ENCODE peak calls at places on chromosomes 6 and 20, in nine cellular contexts. A is endothelial cell of umbilical vein, L is IMR-90, B is ovary, H is heart left ventricle, V is A549, S is Peyer's patch, F is sigmoid colon, U is tibial nerve. O is an unnamed sample.

GRCh38 chr6:5126214-5126613 is 41.1 kb downstream of the PPP1R3G start:
- DNase-seq in A (no peak), L (peak), B (no peak), H (no peak), V (no peak), S (no peak), F (no peak), U (no peak), O (no peak)

GRCh38 chr6:27078734-27079357 is 168.7 kb upstream of the PRSS16 start:
- DNase-seq in A (peak), L (peak), B (peak), H (no peak), V (peak), S (peak), F (no peak), U (peak), O (peak)

GRCh38 chr6:114989279-114989964 is 646.6 kb upstream of the HS3ST5 start:
- DNase-seq in A (no peak), L (no peak), B (no peak), H (no peak), V (no peak), S (no peak), F (no peak), U (no peak), O (no peak)

GRCh38 chr6:836276-836853 is 143.4 kb upstream of the EXOC2 start:
- DNase-seq in A (no peak), L (no peak), B (no peak), H (no peak), V (peak), S (no peak), F (no peak), U (no peak), O (no peak)

GRCh38 chr6:97841763-97842162 is 558.7 kb upstream of the MMS22L start:
- DNase-seq in A (no peak), L (no peak), B (no peak), H (no peak), V (no peak), S (no peak), F (no peak), U (no peak), O (no peak)

GRCh38 chr20:49340161-49340966 is 62.5 kb upstream of the ZNFX1 start:
- DNase-seq in A (no peak), L (no peak), B (no peak), H (no peak), V (no peak), S (no peak), F (peak), U (no peak), O (no peak)

GRCh38 chr20:40821438-40821837 is 132.4 kb upstream of the MAFB start:
- DNase-seq in A (no peak), L (no peak), B (no peak), H (no peak), V (no peak), S (no peak), F (no peak), U (no peak), O (no peak)

GRCh38 chr6:158358450-158359077 is 46.3 kb downstream of the TULP4 start:
- DNase-seq in A (no peak), L (no peak), B (no peak), H (no peak), V (no peak), S (no peak), F (no peak), U (no peak), O (no peak)

GRCh38 chr6:31122803-31123706 is 2.8 kb upstream of the CDSN start:
- DNase-seq in A (peak), L (peak), B (peak), H (peak), V (peak), S (no peak), F (peak), U (no peak), O (no peak)

GRCh38 chr20:3704085-3704484 is 8.3 kb downstream of the SIGLEC1 start:
- DNase-seq in A (no peak), L (no peak), B (no peak), H (no peak), V (no peak), S (no peak), F (no peak), U (no peak), O (no peak)

GRCh38 chr20:51327251-51327841 is 215.2 kb downstream of the NFATC2 start:
- DNase-seq in A (no peak), L (peak), B (no peak), H (no peak), V (no peak), S (no peak), F (no peak), U (no peak), O (no peak)

GRCh38 chr20:38607351-38607750 is 5.7 kb downstream of the ARHGAP40 start:
- DNase-seq in A (no peak), L (no peak), B (no peak), H (no peak), V (no peak), S (no peak), F (no peak), U (no peak), O (no peak)

GRCh38 chr20:3923818-3924217 is 34.6 kb downstream of the PANK2 start:
- DNase-seq in A (no peak), L (peak), B (no peak), H (no peak), V (no peak), S (no peak), F (no peak), U (no peak), O (no peak)

GRCh38 chr20:9179193-9179802 is 110.4 kb downstream of the PLCB4 start:
- DNase-seq in A (peak), L (peak), B (no peak), H (no peak), V (no peak), S (no peak), F (no peak), U (no peak), O (no peak)

GRCh38 chr20:52313335-52313963 is 121.9 kb upstream of the ZFP64 start:
- DNase-seq in A (peak), L (peak), B (no peak), H (no peak), V (peak), S (no peak), F (no peak), U (no peak), O (no peak)

GRCh38 chr6:74609857-74610256 is 596.0 kb downstream of the COL12A1 start:
- DNase-seq in A (peak), L (no peak), B (no peak), H (no peak), V (no peak), S (no peak), F (no peak), U (no peak), O (no peak)

GRCh38 chr20:54980321-54980960 is 505.0 kb downstream of the DOK5 start:
- DNase-seq in A (no peak), L (no peak), B (no peak), H (no peak), V (no peak), S (no peak), F (no peak), U (no peak), O (peak)

GRCh38 chr6:128241221-128241620 is 279.2 kb downstream of the PTPRK start:
- DNase-seq in A (no peak), L (no peak), B (no peak), H (no peak), V (no peak), S (no peak), F (no peak), U (no peak), O (no peak)

GRCh38 chr20:9389321-9389720 is 125.1 kb upstream of the LAMP5 start:
- DNase-seq in A (no peak), L (no peak), B (no peak), H (no peak), V (no peak), S (no peak), F (no peak), U (no peak), O (no peak)

GRCh38 chr20:59831024-59831900 is 102.2 kb downstream of the SYCP2 start:
- DNase-seq in A (no peak), L (no peak), B (no peak), H (no peak), V (no peak), S (peak), F (peak), U (no peak), O (no peak)

GRCh38 chr6:166989427-166990034 is 9.7 kb upstream of the CEP43 start:
- DNase-seq in A (peak), L (peak), B (no peak), H (no peak), V (no peak), S (no peak), F (no peak), U (no peak), O (peak)

GRCh38 chr6:113969888-113970807 is 800 bp downstream of the HDAC2 start:
- DNase-seq in A (peak), L (peak), B (peak), H (peak), V (no peak), S (peak), F (peak), U (peak), O (peak)

GRCh38 chr6:52725530-52726192 is 37.6 kb downstream of the GSTA2 start:
- DNase-seq in A (no peak), L (peak), B (no peak), H (no peak), V (peak), S (no peak), F (no peak), U (no peak), O (peak)

GRCh38 chr6:44049163-44049988 is 77.9 kb downstream of the MRPL14 start:
- DNase-seq in A (no peak), L (peak), B (no peak), H (no peak), V (no peak), S (peak), F (peak), U (no peak), O (no peak)

GRCh38 chr20:37511605-37512275 is 9.3 kb upstream of the NNAT start:
- DNase-seq in A (no peak), L (peak), B (no peak), H (no peak), V (no peak), S (no peak), F (peak), U (no peak), O (no peak)

GRCh38 chr6:18141805-18142590 is 12.9 kb downstream of the TPMT start:
- DNase-seq in A (no peak), L (no peak), B (no peak), H (no peak), V (no peak), S (no peak), F (no peak), U (no peak), O (no peak)

GRCh38 chr20:8362457-8362856 is 230.4 kb downstream of the PLCB1 start:
- DNase-seq in A (no peak), L (no peak), B (no peak), H (no peak), V (no peak), S (no peak), F (no peak), U (no peak), O (no peak)

GRCh38 chr6:151763938-151764680 is 43.4 kb upstream of the ESR1 start:
- DNase-seq in A (peak), L (peak), B (peak), H (peak), V (peak), S (peak), F (peak), U (peak), O (peak)

GRCh38 chr6:70221025-70221714 is 81.7 kb downstream of the COL9A1 start:
- DNase-seq in A (peak), L (peak), B (no peak), H (no peak), V (peak), S (no peak), F (no peak), U (no peak), O (peak)

GRCh38 chr6:18410412-18410811 is 23.3 kb downstream of the RNF144B start:
- DNase-seq in A (no peak), L (no peak), B (no peak), H (no peak), V (no peak), S (no peak), F (no peak), U (no peak), O (no peak)

GRCh38 chr20:25453035-25453810 is 45.8 kb downstream of the GINS1 start:
- DNase-seq in A (peak), L (peak), B (no peak), H (no peak), V (no peak), S (no peak), F (no peak), U (no peak), O (no peak)

GRCh38 chr6:127900935-127901334 is at the start of gene THEMIS:
- DNase-seq in A (no peak), L (no peak), B (no peak), H (no peak), V (no peak), S (no peak), F (no peak), U (no peak), O (no peak)

DNA sequence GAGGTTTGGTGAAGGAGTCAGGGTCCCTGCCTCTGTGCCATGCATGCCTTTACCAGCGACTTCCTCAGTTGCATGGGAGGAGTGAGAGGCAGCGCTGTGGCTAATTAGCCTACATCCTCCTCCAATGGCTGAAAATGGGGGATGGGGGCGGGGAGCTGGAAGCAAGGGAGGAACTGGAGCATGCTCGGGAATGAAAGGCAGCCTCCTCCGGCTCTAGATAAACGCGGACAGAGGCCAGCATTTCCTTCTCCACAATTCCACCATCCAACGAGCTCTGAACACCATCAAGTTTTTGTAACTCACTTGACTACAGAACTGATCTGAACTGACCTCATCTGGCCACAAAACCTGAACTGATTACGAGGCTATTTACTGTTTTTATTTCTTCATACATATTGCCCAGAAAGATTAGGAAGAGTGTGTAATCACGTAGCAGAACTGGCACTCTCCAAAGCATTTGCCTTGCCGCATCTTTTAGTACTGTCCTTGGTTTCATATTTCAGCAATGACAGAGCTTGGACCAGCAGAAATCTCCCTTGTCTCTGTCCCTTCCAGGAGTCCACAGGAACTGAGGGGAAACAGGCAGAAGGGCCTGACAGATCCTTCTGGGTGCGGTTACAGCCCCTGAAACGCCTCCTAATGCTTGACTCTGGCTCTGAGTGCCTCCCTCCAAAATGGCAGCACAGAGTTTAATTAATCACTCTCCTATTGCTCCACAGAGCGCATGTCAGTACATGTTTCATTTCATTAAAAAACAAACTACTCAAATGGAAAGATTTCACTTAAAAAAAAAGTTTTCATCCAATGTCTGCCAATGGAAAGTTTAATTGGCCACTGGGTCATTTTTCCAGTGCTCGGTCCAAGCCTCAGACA is 58.2 kb upstream of the TRAF3IP2 start:
- DNase-seq in A (peak), L (peak), B (peak), H (peak), V (no peak), S (no peak), F (peak), U (no peak), O (no peak)
- TF ChIP-seq POLR2A in A (no peak), L (no peak), B (no peak), H (no peak), V (no peak), S (no peak), F (no peak), U (no peak), O (no peak)

GRCh38 chr6:85612690-85613474 is 19.2 kb upstream of the SNX14 start:
- DNase-seq in A (no peak), L (no peak), B (no peak), H (no peak), V (no peak), S (no peak), F (no peak), U (no peak), O (no peak)
- TF ChIP-seq POLR2A in A (no peak), L (no peak), B (no peak), H (no peak), V (no peak), S (no peak), F (no peak), U (no peak), O (no peak)

GRCh38 chr6:73519943-73520687 is 717 bp downstream of the EEF1A1 start:
- DNase-seq in A (peak), L (peak), B (peak), H (peak), V (no peak), S (peak), F (peak), U (peak), O (peak)

GRCh38 chr6:73513496-73513854 is 7.4 kb downstream of the EEF1A1 start:
- DNase-seq in A (peak), L (peak), B (no peak), H (no peak), V (no peak), S (no peak), F (no peak), U (no peak), O (no peak)

GRCh38 chr6:73515204-73516101 is 5.4 kb downstream of the EEF1A1 start:
- DNase-seq in A (peak), L (peak), B (peak), H (peak), V (no peak), S (no peak), F (peak), U (peak), O (peak)

GRCh38 chr6:73514746-73515110 is 6.1 kb downstream of the EEF1A1 start:
- DNase-seq in A (peak), L (peak), B (no peak), H (no peak), V (no peak), S (no peak), F (no peak), U (no peak), O (no peak)

DNA sequence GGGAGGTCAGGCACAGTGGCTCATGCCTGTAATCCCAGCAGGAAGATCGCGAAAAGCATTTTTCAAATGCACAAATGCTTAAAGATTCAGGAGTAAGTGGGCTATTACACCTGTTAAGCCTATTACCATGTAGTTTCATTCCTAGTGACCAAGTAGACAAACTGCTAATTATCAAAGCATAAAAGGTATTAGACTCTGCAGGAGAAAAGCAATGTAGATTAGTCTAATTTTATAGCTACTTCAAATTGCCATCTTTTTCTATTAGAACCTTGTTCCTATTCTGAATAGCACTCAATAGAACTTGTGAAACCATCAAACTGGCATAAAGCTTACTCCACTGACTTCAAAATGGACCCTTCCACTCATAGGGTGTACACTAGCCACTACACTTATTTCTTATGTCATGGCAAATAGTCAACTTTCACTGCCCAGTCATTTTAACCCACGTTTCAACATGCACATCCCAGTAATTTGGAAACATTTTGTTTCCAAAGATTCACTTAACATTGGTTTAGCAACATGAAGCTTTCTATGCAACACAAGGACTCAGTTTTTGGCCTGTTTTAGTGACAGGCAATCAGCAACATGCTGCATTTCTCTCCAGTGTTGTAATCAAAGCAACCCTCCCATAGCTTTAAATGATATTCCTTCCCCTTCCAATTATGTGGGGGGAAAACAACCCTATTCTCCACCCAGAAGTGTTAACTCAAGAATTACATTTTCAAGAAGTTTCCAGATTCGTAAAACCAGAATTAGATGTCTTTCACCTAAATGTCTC is 3.9 kb downstream of the EEF1A1 start:
- DNase-seq in A (peak), L (peak), B (no peak), H (no peak), V (no peak), S (no peak), F (no peak), U (no peak), O (peak)
- TF ChIP-seq POLR2A in A (peak), L (peak), B (no peak), H (no peak), V (no peak), S (peak), F (no peak), U (no peak), O (peak)

GRCh38 chr20:1827510-1827973 is 67.7 kb upstream of the SIRPA start:
- DNase-seq in A (no peak), L (no peak), B (no peak), H (no peak), V (no peak), S (no peak), F (no peak), U (no peak), O (no peak)
- TF ChIP-seq POLR2A in A (no peak), L (no peak), B (no peak), H (no peak), V (no peak), S (no peak), F (no peak), U (no peak), O (no peak)

GRCh38 chr20:57409672-57410397 is 18.6 kb downstream of the RBM38 start:
- DNase-seq in A (no peak), L (no peak), B (no peak), H (no peak), V (no peak), S (no peak), F (no peak), U (no peak), O (peak)
- TF ChIP-seq POLR2A in A (no peak), L (no peak), B (no peak), H (no peak), V (no peak), S (no peak), F (no peak), U (no peak), O (peak)

GRCh38 chr20:21225215-21225947 is 77.8 kb upstream of the XRN2 start:
- DNase-seq in A (no peak), L (peak), B (no peak), H (no peak), V (no peak), S (no peak), F (no peak), U (no peak), O (no peak)
- TF ChIP-seq POLR2A in A (no peak), L (no peak), B (no peak), H (no peak), V (no peak), S (no peak), F (no peak), U (no peak), O (no peak)

GRCh38 chr20:61424011-61424627 is 172.1 kb downstream of the CDH4 start:
- DNase-seq in A (no peak), L (no peak), B (no peak), H (no peak), V (no peak), S (no peak), F (no peak), U (no peak), O (no peak)
- TF ChIP-seq POLR2A in A (no peak), L (no peak), B (no peak), H (no peak), V (no peak), S (no peak), F (no peak), U (no peak), O (no peak)

DNA sequence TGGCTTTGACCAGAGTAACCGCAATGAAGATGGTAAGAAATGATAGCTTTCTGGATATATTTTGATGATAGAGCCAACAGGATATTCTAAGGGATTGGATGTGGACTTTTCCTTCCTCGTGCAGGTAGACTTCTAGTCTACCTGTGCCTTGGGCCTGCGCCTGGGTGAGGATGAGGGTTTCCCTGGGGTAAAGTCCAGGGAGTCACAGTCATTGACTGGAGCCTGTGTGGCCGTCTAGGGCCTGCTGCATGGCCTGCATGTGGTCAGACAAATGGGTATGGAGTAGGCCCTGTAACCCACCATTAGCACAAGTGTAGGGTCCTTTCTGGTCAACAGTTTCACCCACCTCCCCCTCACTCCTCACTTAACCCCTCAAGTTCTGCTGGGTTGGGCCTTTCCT is 12.7 kb upstream of the CHMP4B start:
- DNase-seq in A (no peak), L (no peak), B (no peak), H (no peak), V (no peak), S (peak), F (no peak), U (no peak), O (no peak)
- TF ChIP-seq POLR2A in A (no peak), L (no peak), B (no peak), H (no peak), V (no peak), S (no peak), F (no peak), U (no peak), O (no peak)

GRCh38 chr20:18057106-18057993 is at the start of gene OVOL2:
- DNase-seq in A (no peak), L (no peak), B (no peak), H (no peak), V (no peak), S (peak), F (no peak), U (no peak), O (no peak)
- TF ChIP-seq POLR2A in A (no peak), L (no peak), B (no peak), H (no peak), V (no peak), S (no peak), F (no peak), U (no peak), O (no peak)

GRCh38 chr6:136117081-136117480 is 133.0 kb downstream of the MTFR2 start:
- DNase-seq in A (no peak), L (peak), B (no peak), H (no peak), V (no peak), S (no peak), F (no peak), U (no peak), O (no peak)
- TF ChIP-seq POLR2A in A (no peak), L (no peak), B (no peak), H (no peak), V (no peak), S (no peak), F (no peak), U (no peak), O (no peak)